ENCODE peak calls at places on chromosomes 1 and 21, in four cellular contexts. P is HepG2, X is K562, E is GM12878. T is an unnamed sample.

GRCh38 chr1:214280386-214281029 is 451 bp upstream of the SMYD2 start:
- DNase-seq in P (peak), X (peak), E (no peak), T (peak)

GRCh38 chr1:219000606-219001005 is 173.1 kb upstream of the LYPLAL1 start:
- DNase-seq in X (no peak), E (no peak), P (no peak), T (no peak)

GRCh38 chr1:247442164-247442563 is 15.7 kb downstream of the OR2B11 start:
- DNase-seq in E (no peak), X (no peak), P (no peak), T (no peak)

GRCh38 chr1:205748398-205749093 is 1.4 kb downstream of the NUCKS1 start:
- DNase-seq in X (peak), P (peak), E (no peak), T (no peak)

GRCh38 chr1:36238433-36238832 is 14.2 kb downstream of the THRAP3 start:
- DNase-seq in X (no peak), E (no peak), P (no peak), T (no peak)

GRCh38 chr21:37560385-37560784 is 193.8 kb downstream of the DYRK1A start:
- DNase-seq in X (no peak), P (no peak), E (no peak), T (no peak)

GRCh38 chr1:155967410-155968400 is 10.6 kb downstream of the ARHGEF2 start:
- DNase-seq in X (no peak), P (peak), E (no peak), T (no peak)

GRCh38 chr1:61053712-61054608 is 28.4 kb upstream of the NFIA start:
- DNase-seq in E (no peak), P (no peak), X (peak), T (no peak)

GRCh38 chr1:221709854-221710253 is 32.0 kb downstream of the DUSP10 start:
- DNase-seq in E (no peak), X (no peak), P (no peak), T (no peak)

GRCh38 chr1:85571830-85572229 is 8.7 kb upstream of the CCN1 start:
- DNase-seq in P (no peak), E (no peak), X (no peak), T (no peak)

GRCh38 chr1:86184401-86184800 is 27.8 kb upstream of the COL24A1 start:
- DNase-seq in X (no peak), P (no peak), E (no peak), T (no peak)

GRCh38 chr1:184568148-184568547 is 181.3 kb downstream of the C1orf21 start:
- DNase-seq in X (no peak), E (no peak), P (no peak), T (no peak)

GRCh38 chr1:77387553-77387952 is 105.7 kb downstream of the AK5 start:
- DNase-seq in E (no peak), P (no peak), X (no peak), T (no peak)

GRCh38 chr1:243718893-243719292 is 131.2 kb downstream of the AKT3 start:
- DNase-seq in E (no peak), X (no peak), P (no peak), T (no peak)

GRCh38 chr21:39633770-39634181 is 21.0 kb downstream of the B3GALT5 start:
- DNase-seq in X (no peak), E (no peak), P (no peak), T (peak)

GRCh38 chr1:86706018-86706417 is 1.6 kb downstream of the SH3GLB1 start:
- DNase-seq in X (peak), E (no peak), P (peak), T (no peak)

GRCh38 chr1:52056937-52057231 is 789 bp downstream of the BTF3L4 start:
- DNase-seq in E (no peak), P (no peak), X (no peak), T (no peak)

GRCh38 chr21:46546799-46547198 is 58.1 kb downstream of the S100B start:
- DNase-seq in P (no peak), X (no peak), E (no peak), T (no peak)

GRCh38 chr1:64398937-64399336 is 71.0 kb upstream of the CACHD1 start:
- DNase-seq in X (no peak), E (no peak), P (no peak), T (no peak)

GRCh38 chr1:52534928-52535764 is 17.7 kb downstream of the TUT4 start:
- DNase-seq in E (no peak), X (no peak), P (no peak), T (no peak)

GRCh38 chr1:229710746-229711145 is 84.7 kb downstream of the URB2 start:
- DNase-seq in E (no peak), P (no peak), X (no peak), T (no peak)

GRCh38 chr1:178653091-178653490 is 72.0 kb upstream of the RALGPS2 start:
- DNase-seq in X (no peak), E (no peak), P (no peak), T (peak)

GRCh38 chr1:227898502-227899140 is 49.1 kb downstream of the WNT9A start:
- DNase-seq in X (no peak), E (no peak), P (no peak), T (no peak)

GRCh38 chr1:189774721-189775287 is 702.9 kb downstream of the BRINP3 start:
- DNase-seq in E (no peak), P (peak), X (no peak), T (peak)

GRCh38 chr21:14922980-14923379 is 141.8 kb downstream of the NRIP1 start:
- DNase-seq in E (no peak), P (no peak), X (no peak), T (no peak)

GRCh38 chr1:15974855-15975254 is 1.0 kb downstream of the ZBTB17 start:
- DNase-seq in X (peak), P (no peak), E (no peak), T (no peak)

GRCh38 chr1:27464926-27465325 is 25.0 kb downstream of the WASF2 start:
- DNase-seq in X (no peak), E (no peak), P (no peak), T (no peak)

GRCh38 chr21:46163375-46163774 is 8.0 kb upstream of the FTCD start:
- DNase-seq in P (no peak), X (no peak), E (no peak), T (no peak)

GRCh38 chr1:56024155-56024554 is 555.2 kb downstream of the PLPP3 start:
- DNase-seq in X (no peak), E (no peak), P (no peak), T (no peak)

GRCh38 chr1:55049914-55050278 is 10.5 kb downstream of the PCSK9 start:
- DNase-seq in P (no peak), X (no peak), E (no peak), T (no peak)

GRCh38 chr21:45516671-45517151 is 25.5 kb downstream of the SLC19A1 start:
- DNase-seq in E (no peak), P (no peak), X (no peak), T (no peak)

GRCh38 chr1:52032785-52033131 is 852 bp downstream of the KTI12 start:
- DNase-seq in P (peak), E (no peak), X (peak), T (peak)

GRCh38 chr1:235093685-235094592 is 34.7 kb downstream of the TOMM20 start:
- DNase-seq in E (no peak), X (peak), P (peak), T (peak)

GRCh38 chr1:229643996-229644748 is 18.1 kb downstream of the URB2 start:
- DNase-seq in X (no peak), P (no peak), E (no peak), T (no peak)

GRCh38 chr21:25898671-25899070 is 163.9 kb downstream of the GABPA start:
- DNase-seq in X (no peak), E (no peak), P (no peak), T (no peak)

GRCh38 chr1:217244946-217245345 is 385.9 kb downstream of the GPATCH2 start:
- DNase-seq in X (no peak), E (no peak), P (no peak), T (no peak)

GRCh38 chr1:206456577-206457375 is 13.5 kb upstream of the IKBKE start:
- DNase-seq in P (no peak), X (no peak), E (no peak), T (no peak)

GRCh38 chr1:45945426-45945825 is 142.0 kb downstream of the MAST2 start:
- DNase-seq in E (no peak), P (no peak), X (no peak), T (no peak)

GRCh38 chr1:87869563-87869962 is 540.9 kb downstream of the LMO4 start:
- DNase-seq in X (no peak), P (peak), E (no peak), T (peak)
- TF ChIP-seq RFX5 in X (no peak), P (no peak), E (no peak), T (no peak)

DNA sequence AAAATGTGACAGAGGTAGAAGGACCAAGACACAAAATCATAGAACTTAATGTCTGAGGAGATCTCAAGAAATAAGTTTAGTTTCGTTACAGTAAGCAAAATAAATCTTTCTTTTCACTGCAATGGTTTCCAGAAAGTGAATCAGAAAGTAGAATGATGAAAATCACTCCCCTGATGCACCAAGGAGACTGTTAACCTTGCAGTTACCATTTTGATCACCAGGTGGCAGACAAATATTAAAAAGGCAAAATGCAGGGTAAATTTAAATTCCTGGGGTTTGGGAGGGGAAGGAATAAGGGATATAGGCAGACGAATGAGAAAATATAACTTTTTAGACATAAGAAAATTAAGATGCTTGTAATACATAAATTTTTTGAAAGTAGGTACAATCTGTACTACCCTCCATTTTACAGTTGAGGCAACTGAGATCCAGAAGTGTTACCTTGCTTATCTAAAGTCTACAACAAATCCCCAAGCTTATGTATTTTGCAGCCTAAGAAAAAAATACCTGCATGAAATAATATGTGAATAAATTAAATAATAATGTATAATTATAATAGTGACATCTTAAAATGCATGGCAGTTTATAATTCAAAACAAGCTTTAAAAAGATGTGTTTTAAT is 253.2 kb downstream of the CRB1 start:
- DNase-seq in E (no peak), X (peak), P (peak), T (peak)
- TF ChIP-seq HDAC2 in E (no peak), X (no peak), P (no peak), T (no peak)

GRCh38 chr1:201266774-201267173 is 16.5 kb upstream of the PKP1 start:
- DNase-seq in X (no peak), E (no peak), P (no peak), T (peak)
- TF ChIP-seq SMC3 in X (no peak), E (no peak), P (no peak), T (no peak)

GRCh38 chr1:170377440-170377839 is 154.5 kb upstream of the GORAB start:
- DNase-seq in X (no peak), P (no peak), E (no peak), T (no peak)

GRCh38 chr1:170377896-170378634 is 153.9 kb upstream of the GORAB start:
- DNase-seq in X (no peak), P (no peak), E (no peak), T (no peak)

GRCh38 chr1:170375082-170375733 is 156.8 kb upstream of the GORAB start:
- DNase-seq in E (no peak), P (no peak), X (no peak), T (no peak)

DNA sequence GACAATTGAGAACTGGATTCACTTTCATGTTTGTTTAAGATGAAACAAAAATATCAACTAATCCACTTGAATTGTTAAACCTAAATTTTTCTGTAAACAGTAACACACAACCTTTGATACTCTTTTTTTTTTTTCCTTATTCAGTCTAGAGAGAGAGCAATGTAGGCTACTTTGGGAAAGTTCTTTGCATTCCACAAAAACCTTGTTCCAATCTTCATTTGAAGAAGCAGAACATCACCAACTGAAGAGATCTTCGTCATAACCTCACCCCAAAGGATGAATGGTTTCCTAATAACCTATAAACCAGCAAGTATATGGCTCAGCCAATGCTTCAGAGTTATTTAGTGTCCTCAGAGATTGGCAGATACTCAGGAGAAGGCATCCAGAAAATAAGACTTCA is 155.0 kb upstream of the GORAB start:
- DNase-seq in P (no peak), E (no peak), X (no peak), T (no peak)
- TF ChIP-seq RFX5 in P (no peak), E (no peak), X (no peak), T (no peak)

DNA sequence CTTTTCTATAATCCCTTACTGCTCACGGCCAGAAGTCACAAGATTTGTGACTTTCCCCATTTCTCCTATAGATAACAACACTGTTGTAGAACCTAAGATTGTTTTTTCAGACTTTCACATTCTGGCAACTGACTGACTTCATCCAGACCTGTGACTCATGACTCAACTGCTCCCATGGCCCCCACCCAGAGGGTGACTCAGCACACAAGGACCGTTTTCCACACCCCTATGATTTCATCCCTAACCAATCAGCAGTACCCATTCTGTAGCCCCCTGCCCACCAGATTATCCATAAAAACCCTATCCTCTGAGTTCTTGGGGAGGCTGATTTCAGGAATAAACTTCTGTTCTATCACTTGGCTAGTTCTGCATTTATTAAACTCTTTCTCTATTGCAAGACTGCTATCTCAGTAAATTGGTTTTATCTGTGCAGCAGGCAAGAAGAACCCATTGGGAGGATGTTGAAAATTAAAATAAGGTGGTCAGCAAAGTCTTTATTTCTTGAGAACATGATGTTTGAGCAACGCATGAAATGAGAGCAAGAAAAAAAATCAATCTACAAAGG is 79.7 kb downstream of the NGF start:
- DNase-seq in P (no peak), E (no peak), X (peak), T (no peak)
- TF ChIP-seq HDAC2 in P (no peak), E (no peak), X (no peak), T (no peak)

GRCh38 chr1:152110860-152111514 is 4.3 kb downstream of the TCHH start:
- DNase-seq in E (no peak), P (no peak), X (no peak), T (peak)
- TF ChIP-seq SMC3 in E (no peak), P (no peak), X (no peak), T (no peak)

GRCh38 chr1:223479718-223480425 is 86.7 kb downstream of the CCDC185 start:
- DNase-seq in P (no peak), X (no peak), E (no peak), T (no peak)

GRCh38 chr1:223482132-223482531 is 88.9 kb downstream of the CCDC185 start:
- DNase-seq in E (no peak), X (no peak), P (no peak), T (no peak)

GRCh38 chr1:223482766-223483165 is 89.6 kb downstream of the CCDC185 start:
- DNase-seq in P (no peak), X (no peak), E (no peak), T (no peak)

GRCh38 chr1:223478606-223479005 is 85.4 kb downstream of the CCDC185 start:
- DNase-seq in P (no peak), E (no peak), X (no peak), T (no peak)

DNA sequence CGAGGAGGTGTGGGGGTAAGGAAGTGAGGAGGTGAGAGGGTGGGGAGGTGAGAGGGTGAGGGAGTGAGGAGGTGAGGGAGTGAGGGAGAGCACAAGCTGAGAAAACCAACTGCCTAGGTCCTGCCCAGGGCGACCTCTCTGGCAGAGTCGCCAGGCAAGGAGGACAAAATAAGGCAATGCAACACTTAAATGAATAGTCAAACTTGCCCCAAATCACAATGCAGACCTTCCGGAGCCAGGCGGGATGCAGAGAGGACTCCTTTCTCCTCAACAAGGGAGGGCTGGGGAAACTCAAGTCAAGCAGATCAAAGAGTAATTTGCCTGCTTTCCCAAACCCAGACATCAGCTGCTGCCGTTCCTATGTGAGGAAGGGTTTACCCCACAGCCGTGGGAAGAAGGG is 86.0 kb downstream of the CCDC185 start:
- DNase-seq in E (no peak), P (no peak), X (no peak), T (peak)
- TF ChIP-seq RFX5 in E (no peak), P (no peak), X (no peak), T (no peak)

GRCh38 chr1:154586231-154586630 is 18.7 kb downstream of the CHRNB2 start:
- DNase-seq in X (no peak), E (no peak), P (no peak), T (no peak)

GRCh38 chr1:154582885-154583284 is 15.3 kb downstream of the CHRNB2 start:
- DNase-seq in X (no peak), P (no peak), E (no peak), T (no peak)

GRCh38 chr1:154583691-154584212 is 16.2 kb downstream of the CHRNB2 start:
- DNase-seq in P (no peak), X (no peak), E (no peak), T (no peak)

GRCh38 chr1:154586641-154587040 is 19.1 kb downstream of the CHRNB2 start:
- DNase-seq in X (no peak), P (no peak), E (no peak), T (no peak)

GRCh38 chr1:154584267-154584994 is 16.9 kb downstream of the CHRNB2 start:
- DNase-seq in X (no peak), E (no peak), P (no peak), T (no peak)
- TF ChIP-seq HDAC2 in X (no peak), E (no peak), P (no peak), T (no peak)

GRCh38 chr1:97384294-97384952 is 536.4 kb downstream of the DPYD start:
- DNase-seq in X (no peak), E (no peak), P (no peak), T (peak)
- TF ChIP-seq SMC3 in X (no peak), E (no peak), P (no peak), T (no peak)

GRCh38 chr1:151604291-151604690 is 7.6 kb upstream of the SNX27 start:
- DNase-seq in E (no peak), X (no peak), P (no peak), T (no peak)

GRCh38 chr1:151610142-151610541 is 1.7 kb upstream of the SNX27 start:
- DNase-seq in E (no peak), X (no peak), P (no peak), T (no peak)

GRCh38 chr1:151611288-151611790 is 511 bp upstream of the SNX27 start:
- DNase-seq in E (no peak), X (peak), P (peak), T (peak)

GRCh38 chr1:151606867-151607266 is 5.0 kb upstream of the SNX27 start:
- DNase-seq in E (no peak), P (peak), X (no peak), T (no peak)

GRCh38 chr1:151606384-151606783 is 5.5 kb upstream of the SNX27 start:
- DNase-seq in E (no peak), P (peak), X (no peak), T (peak)
- TF ChIP-seq RFX5 in E (no peak), P (no peak), X (no peak), T (no peak)